ENCODE peak calls at places on chromosomes 12 and 14, in six cellular contexts. J, S, O, Y, G and B are unnamed samples.

GRCh38 chr12:119334459-119335170 is at the start of gene CCDC60:
- DNase-seq in J (no peak), S (no peak), O (no peak), Y (no peak), G (peak), B (no peak)

GRCh38 chr14:94029250-94029649 is 3.1 kb downstream of the OTUB2 start:
- DNase-seq in J (no peak), S (no peak), O (no peak), Y (no peak), G (no peak), B (no peak)

GRCh38 chr14:85711620-85712019 is 181.7 kb downstream of the FLRT2 start:
- DNase-seq in J (no peak), S (no peak), O (no peak), Y (no peak), G (no peak), B (no peak)

GRCh38 chr12:13982010-13982409 is 608 bp upstream of the GRIN2B start:
- DNase-seq in J (no peak), S (no peak), O (no peak), Y (no peak), G (peak), B (no peak)

GRCh38 chr12:130508847-130509246 is 171.2 kb downstream of the PIWIL1 start:
- DNase-seq in J (no peak), S (no peak), O (no peak), Y (no peak), G (no peak), B (no peak)

GRCh38 chr12:49296034-49296835 is 1.3 kb downstream of the PRPH start:
- DNase-seq in J (no peak), S (no peak), O (no peak), Y (peak), G (peak), B (peak)

GRCh38 chr12:112684742-112685141 is 106.8 kb upstream of the RPH3A start:
- DNase-seq in J (no peak), S (no peak), O (no peak), Y (peak), G (no peak), B (no peak)

GRCh38 chr12:104809251-104809650 is 148.8 kb downstream of the SLC41A2 start:
- DNase-seq in J (no peak), S (no peak), O (no peak), Y (no peak), G (no peak), B (no peak)

GRCh38 chr12:10304161-10304574 is 3.5 kb upstream of the KLRD1 start:
- DNase-seq in J (no peak), S (no peak), O (peak), Y (no peak), G (no peak), B (no peak)

GRCh38 chr12:130031571-130032189 is 127.9 kb upstream of the TMEM132D start:
- DNase-seq in J (peak), S (peak), O (no peak), Y (peak), G (peak), B (no peak)

GRCh38 chr14:58912799-58913432 is 275.2 kb downstream of the DACT1 start:
- DNase-seq in J (no peak), S (no peak), O (no peak), Y (no peak), G (no peak), B (no peak)

GRCh38 chr12:92987846-92988621 is 58.9 kb upstream of the EEA1 start:
- DNase-seq in J (no peak), S (no peak), O (no peak), Y (peak), G (peak), B (no peak)

GRCh38 chr12:57148469-57149308 is 1.3 kb upstream of the LRP1-AS start:
- DNase-seq in J (no peak), S (no peak), O (peak), Y (peak), G (no peak), B (peak)
- H3K4me3 ChIP-seq in J (no peak), S (no peak), O (no peak), Y (no peak), G (no peak), B (peak)

DNA sequence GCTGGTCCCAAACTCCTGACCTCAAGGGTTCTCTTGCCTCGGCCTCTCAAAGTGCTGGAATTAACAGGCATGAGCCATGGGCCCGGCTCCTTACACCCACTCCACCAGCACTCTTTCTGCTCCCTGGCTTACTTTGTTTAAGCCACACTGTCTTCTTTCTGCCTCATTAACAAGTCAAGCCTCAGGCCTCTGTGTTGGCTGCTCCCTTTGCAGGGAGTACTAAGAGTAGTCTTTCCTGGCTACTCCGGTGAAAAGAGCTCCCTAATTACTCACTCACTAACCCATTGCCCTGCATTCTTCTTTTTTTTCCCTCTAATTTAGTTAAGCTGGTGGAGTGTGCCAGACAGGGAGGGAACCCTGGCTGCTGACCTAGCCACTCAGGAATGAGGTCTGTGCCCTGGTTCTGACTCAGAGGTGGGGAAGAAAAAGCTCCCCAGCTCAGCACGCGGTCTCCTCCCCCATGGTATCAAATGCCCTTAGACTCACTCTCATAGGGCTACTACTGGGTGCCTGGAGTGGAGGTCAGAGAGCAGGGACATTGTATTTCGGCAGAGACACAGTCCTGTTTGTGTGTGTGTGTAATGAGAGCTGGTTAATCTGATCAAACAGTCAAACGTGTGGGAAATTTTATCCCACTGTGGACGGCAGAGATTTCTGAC is 19.8 kb downstream of the GALNT6 start:
- DNase-seq in J (peak), S (peak), O (peak), Y (peak), G (peak), B (peak)
- H3K27ac ChIP-seq in J (peak), S (peak), O (peak), Y (peak), G (no peak), B (peak)

GRCh38 chr14:53187921-53188463 is 34.9 kb upstream of the DDHD1 start:
- DNase-seq in J (no peak), S (no peak), O (no peak), Y (no peak), G (no peak), B (peak)

GRCh38 chr14:53186532-53186931 is 33.4 kb upstream of the DDHD1 start:
- DNase-seq in J (no peak), S (no peak), O (no peak), Y (no peak), G (no peak), B (no peak)

GRCh38 chr14:53193193-53193592 is 40.1 kb upstream of the DDHD1 start:
- DNase-seq in J (no peak), S (no peak), O (peak), Y (no peak), G (no peak), B (no peak)

GRCh38 chr14:53192023-53192422 is 38.9 kb upstream of the DDHD1 start:
- DNase-seq in J (no peak), S (no peak), O (no peak), Y (no peak), G (no peak), B (peak)

GRCh38 chr14:53190938-53191337 is 37.8 kb upstream of the DDHD1 start:
- DNase-seq in J (no peak), S (no peak), O (no peak), Y (no peak), G (no peak), B (no peak)
- H2AFZ ChIP-seq in J (no peak), S (no peak), O (no peak), Y (no peak), G (no peak), B (no peak)

GRCh38 chr12:115451151-115451784 is 767.3 kb upstream of the TBX3 start:
- DNase-seq in J (no peak), S (no peak), O (no peak), Y (no peak), G (no peak), B (no peak)

GRCh38 chr12:115450710-115451109 is 766.7 kb upstream of the TBX3 start:
- DNase-seq in J (no peak), S (no peak), O (no peak), Y (no peak), G (no peak), B (no peak)

GRCh38 chr12:115452751-115453281 is 768.8 kb upstream of the TBX3 start:
- DNase-seq in J (no peak), S (no peak), O (no peak), Y (no peak), G (peak), B (no peak)

GRCh38 chr12:115450017-115450416 is 766.0 kb upstream of the TBX3 start:
- DNase-seq in J (no peak), S (no peak), O (no peak), Y (no peak), G (no peak), B (no peak)

DNA sequence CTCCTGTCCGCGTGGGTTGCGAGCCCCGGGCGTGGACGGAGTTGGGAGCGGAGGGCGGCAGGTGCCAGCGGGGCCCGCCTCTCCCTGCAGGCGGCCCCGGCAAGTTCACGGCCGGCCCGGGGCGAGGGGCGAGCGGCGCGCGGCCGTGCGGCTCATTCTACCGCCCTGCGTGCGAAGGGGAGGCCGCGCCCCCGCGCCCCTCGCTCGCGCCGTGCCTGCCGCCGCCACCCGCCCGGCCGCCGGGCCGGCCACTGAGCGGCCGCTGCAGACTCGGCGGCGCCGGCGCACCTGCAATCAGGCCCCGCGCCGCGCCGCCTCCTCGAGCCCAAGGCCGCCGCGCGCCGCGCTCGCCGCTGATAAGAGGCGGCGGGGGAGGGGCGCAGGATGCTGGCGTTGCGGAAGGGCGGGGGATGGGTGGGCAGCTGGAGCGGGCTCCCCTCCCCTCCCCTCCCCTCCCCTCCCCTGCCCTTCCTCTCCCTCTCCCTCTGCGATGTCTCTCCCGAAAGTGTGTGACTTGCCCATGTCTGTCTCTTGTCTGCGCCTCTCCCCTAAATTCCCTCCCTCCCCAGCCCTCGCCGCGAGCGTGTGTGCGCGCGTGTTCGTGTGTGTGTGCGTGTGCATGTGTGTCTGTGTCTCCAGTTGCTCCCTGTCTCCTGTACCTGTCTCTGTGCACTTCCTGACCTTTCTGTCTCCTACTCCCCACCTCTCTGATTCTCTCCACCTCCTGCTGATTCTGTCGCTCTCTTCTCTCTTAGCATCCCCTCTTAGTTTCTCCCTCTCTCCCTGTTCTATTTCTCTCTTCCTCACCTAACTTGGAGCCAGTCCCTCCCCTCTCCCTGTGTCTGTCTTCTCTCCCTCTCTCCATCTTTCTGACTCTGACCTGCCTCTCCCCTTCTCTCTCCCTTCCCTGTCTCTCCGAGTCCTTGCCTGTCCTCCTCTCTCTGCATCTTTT is 768.1 kb upstream of the TBX3 start:
- DNase-seq in J (no peak), S (no peak), O (no peak), Y (peak), G (peak), B (peak)
- H3K4me3 ChIP-seq in J (no peak), S (peak), O (no peak), Y (peak), G (peak), B (peak)

GRCh38 chr14:91419451-91419850 is 1.8 kb upstream of the CCDC88C start:
- DNase-seq in J (no peak), S (peak), O (no peak), Y (no peak), G (no peak), B (no peak)
- H3K27ac ChIP-seq in J (no peak), S (no peak), O (no peak), Y (no peak), G (no peak), B (no peak)

GRCh38 chr12:55728932-55729591 is at the start of gene CD63:
- DNase-seq in J (peak), S (peak), O (peak), Y (peak), G (peak), B (peak)

GRCh38 chr12:55732288-55732687 is 3.5 kb upstream of the CD63 start:
- DNase-seq in J (no peak), S (no peak), O (no peak), Y (no peak), G (no peak), B (no peak)

GRCh38 chr12:55729592-55730446 is 1.0 kb upstream of the CD63 start:
- DNase-seq in J (peak), S (peak), O (peak), Y (peak), G (peak), B (peak)

GRCh38 chr12:55728185-55728931 is 451 bp downstream of the CD63 start:
- DNase-seq in J (no peak), S (peak), O (peak), Y (no peak), G (peak), B (no peak)

GRCh38 chr12:55730447-55730820 is 1.6 kb upstream of the CD63 start:
- DNase-seq in J (no peak), S (no peak), O (no peak), Y (no peak), G (no peak), B (no peak)
- H2AFZ ChIP-seq in J (peak), S (peak), O (no peak), Y (no peak), G (no peak), B (peak)

GRCh38 chr14:50823763-50824636 is 7.0 kb downstream of the NIN start:
- DNase-seq in J (no peak), S (no peak), O (no peak), Y (no peak), G (no peak), B (no peak)

GRCh38 chr14:50822501-50823042 is 8.4 kb downstream of the NIN start:
- DNase-seq in J (no peak), S (no peak), O (no peak), Y (no peak), G (no peak), B (no peak)

GRCh38 chr14:50823051-50823762 is 7.8 kb downstream of the NIN start:
- DNase-seq in J (no peak), S (peak), O (peak), Y (no peak), G (no peak), B (no peak)

GRCh38 chr14:50821471-50822464 is 9.2 kb downstream of the NIN start:
- DNase-seq in J (peak), S (no peak), O (no peak), Y (no peak), G (no peak), B (no peak)

DNA sequence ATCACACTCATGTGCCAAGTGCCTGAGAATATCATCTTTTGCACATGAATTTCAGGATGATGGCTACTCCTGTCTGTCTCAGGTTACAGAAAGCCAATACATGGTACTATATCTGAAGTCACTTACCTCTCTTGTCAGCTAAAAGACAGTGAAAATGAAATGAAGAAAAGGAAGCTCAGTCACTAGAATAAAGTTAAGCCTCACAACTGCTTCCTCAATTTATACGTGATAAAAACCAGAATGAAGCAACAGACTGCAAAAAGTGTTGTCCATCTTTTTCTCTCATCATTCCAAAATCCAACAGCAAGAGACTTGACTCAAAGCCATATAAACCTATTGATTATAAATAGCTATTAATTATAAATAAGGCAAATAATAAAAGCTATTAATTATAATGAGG is 10.2 kb downstream of the NIN start:
- DNase-seq in J (no peak), S (no peak), O (no peak), Y (no peak), G (no peak), B (no peak)
- H3K4me3 ChIP-seq in J (no peak), S (no peak), O (no peak), Y (no peak), G (no peak), B (no peak)

GRCh38 chr12:79655036-79655435 is 35.7 kb downstream of the PAWR start:
- DNase-seq in J (no peak), S (no peak), O (no peak), Y (no peak), G (no peak), B (no peak)

GRCh38 chr12:79650440-79650839 is 40.3 kb downstream of the PAWR start:
- DNase-seq in J (no peak), S (no peak), O (no peak), Y (peak), G (no peak), B (no peak)

GRCh38 chr12:79657136-79657535 is 33.6 kb downstream of the PAWR start:
- DNase-seq in J (no peak), S (no peak), O (no peak), Y (no peak), G (no peak), B (no peak)

GRCh38 chr12:79648872-79649271 is 41.9 kb downstream of the PAWR start:
- DNase-seq in J (no peak), S (no peak), O (no peak), Y (no peak), G (no peak), B (no peak)

DNA sequence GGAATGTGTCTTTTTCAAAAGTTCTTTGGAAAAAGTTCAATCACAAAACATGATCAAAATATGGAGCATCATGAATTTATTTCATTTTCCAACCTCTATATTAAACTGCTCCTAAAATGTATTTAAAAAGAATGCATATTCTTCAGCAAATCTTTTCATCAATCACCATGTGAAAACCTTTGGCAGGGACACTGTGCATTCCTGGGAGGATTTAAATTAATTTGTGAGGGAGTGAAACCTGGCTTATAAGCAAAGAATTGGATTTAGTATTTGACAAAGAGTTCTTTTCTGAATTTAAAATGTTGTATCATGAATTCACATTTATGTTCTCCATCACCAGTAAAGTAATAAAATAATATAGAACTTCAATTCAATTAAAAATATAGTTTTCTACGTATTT is 38.2 kb downstream of the PAWR start:
- DNase-seq in J (no peak), S (no peak), O (no peak), Y (no peak), G (no peak), B (no peak)
- H3K27ac ChIP-seq in J (no peak), S (no peak), O (no peak), Y (no peak), G (no peak), B (no peak)